ENCODE peak calls at places on chromosome 18, in ten cellular contexts. Q is heart left ventricle, L is breast epithelium, O is gastrocnemius medialis, F is suprapubic skin, X is transverse colon, G is IMR-90, T is tibial nerve, J is uterus, V is body of pancreas. P is an unnamed sample. For H3K36me3 and H3K4me1, the result is how much of the 10 kb centered on the place peaks cover.

GRCh38 chr18:29840101-29840500 is 1202.4 kb downstream of the DSC3 start:
- DNase-seq in O (no peak), F (no peak), Q (no peak), L (no peak), J (no peak), X (no peak), V (no peak), G (peak), T (no peak), P (no peak)

GRCh38 chr18:32553174-32553573 is 82.5 kb upstream of the GAREM1 start:
- DNase-seq in G (no peak), T (no peak), J (no peak), O (no peak), L (no peak), Q (no peak), V (no peak), F (no peak), X (no peak), P (no peak)

GRCh38 chr18:30491815-30492551 is 550.6 kb downstream of the DSC3 start:
- DNase-seq in V (no peak), X (no peak), F (no peak), L (no peak), T (no peak), Q (no peak), G (no peak), J (no peak), O (no peak), P (no peak)

GRCh38 chr18:31741096-31741735 is 19.5 kb downstream of the SLC25A52 start:
- DNase-seq in L (no peak), V (peak), F (no peak), G (peak), O (no peak), J (peak), T (peak), Q (no peak), X (peak), P (no peak)

GRCh38 chr18:55731594-55732042 is 143.6 kb upstream of the TCF4 start:
- DNase-seq in X (no peak), J (no peak), Q (no peak), F (no peak), T (no peak), L (no peak), G (peak), V (no peak), O (no peak), P (no peak)

GRCh38 chr18:78727057-78727739 is 252.4 kb upstream of the SALL3 start:
- DNase-seq in L (no peak), J (peak), V (no peak), G (no peak), F (peak), X (no peak), O (no peak), Q (no peak), T (no peak), P (peak)

GRCh38 chr18:29154758-29155725 is 978.1 kb upstream of the CDH2 start:
- DNase-seq in F (no peak), T (no peak), J (no peak), V (peak), G (peak), O (no peak), Q (no peak), L (peak), X (no peak), P (no peak)

GRCh38 chr18:11828772-11829432 is 22.3 kb upstream of the CHMP1B start:
- DNase-seq in O (no peak), T (no peak), J (no peak), F (no peak), V (no peak), G (no peak), X (no peak), L (no peak), Q (no peak), P (no peak)

GRCh38 chr18:6414723-6415362 is at the start of gene L3MBTL4:
- DNase-seq in G (no peak), O (no peak), F (no peak), L (peak), X (peak), J (peak), Q (peak), V (peak), T (peak), P (peak)

GRCh38 chr18:76494181-76494540 is 881 bp downstream of the ZNF516 start:
- DNase-seq in V (peak), G (peak), F (no peak), L (no peak), Q (no peak), J (peak), T (peak), O (peak), X (peak), P (peak)

GRCh38 chr18:57813245-57813644 is 10.1 kb upstream of the ATP8B1 start:
- DNase-seq in F (no peak), G (peak), L (no peak), X (no peak), V (no peak), Q (no peak), T (no peak), O (no peak), J (no peak), P (no peak)

GRCh38 chr18:13300029-13300428 is 81.5 kb downstream of the LDLRAD4 start:
- DNase-seq in V (no peak), O (no peak), J (no peak), G (no peak), X (no peak), T (no peak), Q (peak), F (no peak), L (no peak), P (no peak)

GRCh38 chr18:10558243-10558966 is 32.6 kb downstream of the NAPG start:
- DNase-seq in T (no peak), L (no peak), O (no peak), X (no peak), V (no peak), J (no peak), F (no peak), Q (no peak), G (no peak), P (no peak)
- TF ChIP-seq POLR2A in T (no peak), L (no peak), O (no peak), X (no peak), V (no peak), J (no peak), F (no peak), Q (no peak), G (no peak), P (no peak)

DNA sequence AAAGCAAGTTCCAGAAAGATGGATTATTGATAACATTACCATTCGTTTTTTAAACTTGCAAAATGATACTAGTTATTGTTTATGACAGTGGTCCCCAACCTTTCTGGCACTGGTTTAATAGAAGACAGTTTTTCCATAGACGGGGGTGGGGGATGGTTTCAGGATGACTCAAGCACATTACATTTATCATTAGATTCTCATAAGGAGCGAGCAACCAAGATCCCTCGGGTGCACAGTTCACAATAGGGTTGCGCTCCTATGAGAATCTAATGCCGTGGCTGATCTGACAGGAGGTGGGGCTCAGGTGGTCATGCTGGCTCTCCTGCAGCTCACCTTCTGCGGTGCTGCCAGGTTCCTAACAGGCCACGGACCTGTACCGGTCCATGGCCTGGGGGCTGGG is 86.2 kb downstream of the BCL2 start:
- DNase-seq in J (no peak), Q (no peak), L (no peak), V (no peak), F (no peak), O (no peak), X (no peak), T (no peak), G (no peak), P (no peak)
- H3K36me3 ChIP-seq in J (under half), Q (under half), L (under half), V (under half), F (under half), O (under half), X (under half), T (under half), G (under half), P (under half)

DNA sequence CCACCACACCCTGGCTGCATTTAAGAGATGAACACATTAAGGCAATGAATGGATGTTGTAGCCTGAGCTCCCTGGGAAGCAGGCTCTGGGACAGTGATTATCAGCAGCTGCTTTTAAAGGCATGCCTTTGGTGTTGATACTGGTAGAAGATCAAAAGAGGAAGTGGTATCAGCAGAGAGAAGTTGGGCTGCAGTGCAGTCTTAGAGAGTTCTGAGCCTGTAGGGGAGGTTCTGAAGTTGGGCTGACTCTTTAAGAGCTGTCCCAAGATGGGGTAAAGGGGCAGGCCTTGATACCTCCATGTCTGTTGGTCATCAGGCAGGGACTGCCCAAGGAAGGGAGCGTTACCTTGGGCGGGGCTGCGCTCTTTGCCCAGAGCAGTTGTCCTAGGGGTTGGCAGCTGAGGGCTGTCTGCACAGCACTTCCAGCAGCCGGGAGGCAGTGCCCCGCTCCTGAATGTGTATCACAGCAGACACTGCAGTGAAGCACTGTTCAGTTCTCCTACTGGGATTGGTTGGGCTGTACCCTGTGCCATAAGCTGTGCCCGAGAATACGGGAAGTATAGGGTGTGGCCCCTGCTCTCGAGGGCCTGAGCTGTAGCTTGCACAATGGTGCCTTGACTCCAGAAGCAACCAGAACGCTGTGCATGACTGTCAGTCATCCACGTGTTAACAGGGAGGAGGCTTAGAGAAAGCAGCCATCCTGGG is 177.0 kb downstream of the CTIF start:
- DNase-seq in L (no peak), V (no peak), Q (peak), O (peak), G (no peak), F (no peak), T (peak), X (peak), J (no peak), P (no peak)
- H3K4me1 ChIP-seq in L (under half), V (under half), Q (half or more), O (under half), G (under half), F (under half), T (under half), X (under half), J (under half), P (under half)

GRCh38 chr18:3593904-3594759 is 144.2 kb downstream of the TGIF1 start:
- DNase-seq in O (peak), L (peak), G (peak), T (peak), F (peak), Q (peak), V (peak), X (peak), J (peak), P (peak)

GRCh38 chr18:3595282-3596273 is 145.6 kb downstream of the TGIF1 start:
- DNase-seq in V (no peak), X (peak), Q (no peak), G (peak), T (peak), F (no peak), J (peak), L (peak), O (peak), P (no peak)

GRCh38 chr18:3596324-3597158 is 146.6 kb downstream of the TGIF1 start:
- DNase-seq in G (peak), X (peak), F (no peak), Q (peak), V (no peak), L (peak), T (peak), J (peak), O (peak), P (peak)

GRCh38 chr18:3593381-3593903 is 143.5 kb downstream of the TGIF1 start:
- DNase-seq in J (no peak), O (no peak), G (peak), T (peak), F (peak), V (no peak), X (no peak), Q (no peak), L (peak), P (no peak)

GRCh38 chr18:3594760-3595241 is 144.8 kb downstream of the TGIF1 start:
- DNase-seq in O (no peak), F (no peak), Q (no peak), J (no peak), X (peak), T (peak), V (peak), L (peak), G (peak), P (no peak)
- TF ChIP-seq POLR2A in O (no peak), F (no peak), Q (no peak), J (no peak), X (no peak), T (no peak), V (no peak), L (peak), G (peak), P (no peak)